ENCODE peak calls at places on chromosomes 7 and 10, in five cellular contexts. One of them, this sample, is unnamed.

GRCh38 chr7:109616551-109617069 is 1046.9 kb downstream of the DNAJB9 start:
- DNase-seq in cardiac muscle cell: no peak
- DNase-seq in ovary: no peak
- DNase-seq in SK-N-SH: no peak
- DNase-seq in NB4: no peak
- DNase-seq in this sample: no peak

GRCh38 chr10:42933454-42934340 is 143.2 kb upstream of the RET start:
- DNase-seq in cardiac muscle cell: peak; percentile 55
- DNase-seq in ovary: no peak
- DNase-seq in SK-N-SH: peak; percentile 62
- DNase-seq in NB4: no peak
- DNase-seq in this sample: no peak

GRCh38 chr7:50690541-50691011 is 92.1 kb downstream of the GRB10 start:
- DNase-seq in cardiac muscle cell: peak; percentile 50
- DNase-seq in ovary: no peak
- DNase-seq in SK-N-SH: no peak
- DNase-seq in NB4: no peak
- DNase-seq in this sample: no peak

GRCh38 chr10:71033396-71033980 is 145.1 kb upstream of the PCBD1 start:
- DNase-seq in cardiac muscle cell: no peak
- DNase-seq in ovary: no peak
- DNase-seq in SK-N-SH: no peak
- DNase-seq in NB4: no peak
- DNase-seq in this sample: no peak

GRCh38 chr7:54995631-54996340 is 23.0 kb upstream of the EGFR start:
- DNase-seq in cardiac muscle cell: peak; percentile 11
- DNase-seq in ovary: no peak
- DNase-seq in SK-N-SH: no peak
- DNase-seq in NB4: peak; percentile 22
- DNase-seq in this sample: no peak

GRCh38 chr7:55573234-55573504 is 867 bp upstream of the VOPP1 start:
- DNase-seq in cardiac muscle cell: no peak
- DNase-seq in ovary: no peak
- DNase-seq in SK-N-SH: no peak
- DNase-seq in NB4: no peak
- DNase-seq in this sample: no peak

GRCh38 chr7:77982926-77983550 is 184.5 kb downstream of the PHTF2 start:
- DNase-seq in cardiac muscle cell: peak; percentile 6
- DNase-seq in ovary: no peak
- DNase-seq in SK-N-SH: no peak
- DNase-seq in NB4: peak; percentile 33
- DNase-seq in this sample: no peak

GRCh38 chr7:46414946-46415345 is 493.9 kb upstream of the IGFBP3 start:
- DNase-seq in cardiac muscle cell: peak; percentile 83
- DNase-seq in ovary: no peak
- DNase-seq in SK-N-SH: no peak
- DNase-seq in NB4: no peak
- DNase-seq in this sample: no peak

GRCh38 chr7:111841596-111842209 is 279.4 kb upstream of the IMMP2L start:
- DNase-seq in cardiac muscle cell: no peak
- DNase-seq in ovary: no peak
- DNase-seq in SK-N-SH: no peak
- DNase-seq in NB4: peak; percentile 64
- DNase-seq in this sample: no peak

GRCh38 chr7:149741629-149742028 is 31.8 kb downstream of the ZNF467 start:
- DNase-seq in cardiac muscle cell: peak; percentile 22
- DNase-seq in ovary: no peak
- DNase-seq in SK-N-SH: peak; percentile 67
- DNase-seq in NB4: no peak
- DNase-seq in this sample: no peak

GRCh38 chr7:40526951-40527350 is 392.1 kb downstream of the SUGCT start:
- DNase-seq in cardiac muscle cell: no peak
- DNase-seq in ovary: no peak
- DNase-seq in SK-N-SH: no peak
- DNase-seq in NB4: no peak
- DNase-seq in this sample: no peak

GRCh38 chr10:119538632-119539358 is 3.7 kb downstream of the RGS10 start:
- DNase-seq in cardiac muscle cell: no peak
- DNase-seq in ovary: no peak
- DNase-seq in SK-N-SH: no peak
- DNase-seq in NB4: peak; percentile 53
- DNase-seq in this sample: no peak

GRCh38 chr7:93861325-93861949 is 29.1 kb downstream of the TFPI2 start:
- DNase-seq in cardiac muscle cell: no peak
- DNase-seq in ovary: no peak
- DNase-seq in SK-N-SH: no peak
- DNase-seq in NB4: no peak
- DNase-seq in this sample: no peak

GRCh38 chr10:75788394-75789205 is 357.2 kb downstream of the LRMDA start:
- DNase-seq in cardiac muscle cell: peak; percentile 73
- DNase-seq in ovary: no peak
- DNase-seq in SK-N-SH: no peak
- DNase-seq in NB4: peak; percentile 16
- DNase-seq in this sample: peak; percentile 27

GRCh38 chr10:33661580-33662269 is 327.3 kb upstream of the NRP1 start:
- DNase-seq in cardiac muscle cell: peak; percentile 90
- DNase-seq in ovary: peak; percentile 32
- DNase-seq in SK-N-SH: peak; percentile 14
- DNase-seq in NB4: peak; percentile 91
- DNase-seq in this sample: peak; percentile 31

GRCh38 chr7:33186187-33186586 is 56.8 kb downstream of the BBS9 start:
- DNase-seq in cardiac muscle cell: peak; percentile 73
- DNase-seq in ovary: no peak
- DNase-seq in SK-N-SH: no peak
- DNase-seq in NB4: no peak
- DNase-seq in this sample: no peak

GRCh38 chr10:47277352-47278151 is 22.4 kb upstream of the GDF10 start:
- DNase-seq in cardiac muscle cell: no peak
- DNase-seq in ovary: no peak
- DNase-seq in SK-N-SH: no peak
- DNase-seq in NB4: peak; percentile 26
- DNase-seq in this sample: no peak

GRCh38 chr10:86536294-86536861 is 14.8 kb upstream of the WAPL start:
- DNase-seq in cardiac muscle cell: no peak
- DNase-seq in ovary: no peak
- DNase-seq in SK-N-SH: no peak
- DNase-seq in NB4: no peak
- DNase-seq in this sample: no peak

GRCh38 chr7:19089378-19089777 is 28.1 kb downstream of the TWIST1 start:
- DNase-seq in cardiac muscle cell: no peak
- DNase-seq in ovary: no peak
- DNase-seq in SK-N-SH: no peak
- DNase-seq in NB4: no peak
- DNase-seq in this sample: no peak

GRCh38 chr7:149457766-149458165 is 3.1 kb downstream of the ZNF777 start:
- DNase-seq in cardiac muscle cell: no peak
- DNase-seq in ovary: no peak
- DNase-seq in SK-N-SH: no peak
- DNase-seq in NB4: no peak
- DNase-seq in this sample: no peak

GRCh38 chr10:18551473-18551872 is 99.9 kb downstream of the NSUN6 start:
- DNase-seq in cardiac muscle cell: no peak
- DNase-seq in ovary: no peak
- DNase-seq in SK-N-SH: no peak
- DNase-seq in NB4: no peak
- DNase-seq in this sample: no peak

GRCh38 chr10:32459072-32459703 is 13.2 kb downstream of the CCDC7 start:
- DNase-seq in cardiac muscle cell: no peak
- DNase-seq in ovary: no peak
- DNase-seq in SK-N-SH: no peak
- DNase-seq in NB4: no peak
- DNase-seq in this sample: no peak

GRCh38 chr7:31512166-31512565 is 1.7 kb upstream of the ITPRID1 start:
- DNase-seq in cardiac muscle cell: no peak
- DNase-seq in ovary: no peak
- DNase-seq in SK-N-SH: no peak
- DNase-seq in NB4: no peak
- DNase-seq in this sample: no peak

GRCh38 chr7:5214641-5215040 is 24.6 kb downstream of the WIPI2 start:
- DNase-seq in cardiac muscle cell: no peak
- DNase-seq in ovary: no peak
- DNase-seq in SK-N-SH: no peak
- DNase-seq in NB4: no peak
- DNase-seq in this sample: no peak

GRCh38 chr7:5215313-5215712 is 25.3 kb downstream of the WIPI2 start:
- DNase-seq in cardiac muscle cell: no peak
- DNase-seq in ovary: no peak
- DNase-seq in SK-N-SH: no peak
- DNase-seq in NB4: no peak
- DNase-seq in this sample: no peak

GRCh38 chr7:5212633-5213285 is 22.7 kb downstream of the WIPI2 start:
- DNase-seq in cardiac muscle cell: no peak
- DNase-seq in ovary: no peak
- DNase-seq in SK-N-SH: no peak
- DNase-seq in NB4: no peak
- DNase-seq in this sample: no peak

GRCh38 chr7:5213286-5213645 is 23.2 kb downstream of the WIPI2 start:
- DNase-seq in cardiac muscle cell: no peak
- DNase-seq in ovary: no peak
- DNase-seq in SK-N-SH: no peak
- DNase-seq in NB4: no peak
- DNase-seq in this sample: no peak

GRCh38 chr7:5214236-5214635 is 24.2 kb downstream of the WIPI2 start:
- DNase-seq in cardiac muscle cell: no peak
- DNase-seq in ovary: no peak
- DNase-seq in SK-N-SH: no peak
- DNase-seq in NB4: no peak
- DNase-seq in this sample: no peak
- H3K4me3 ChIP-seq in cardiac muscle cell: no peak overlapping the region
- H3K4me3 ChIP-seq in ovary: no peak overlapping the region
- H3K4me3 ChIP-seq in SK-N-SH: no peak overlapping the region
- H3K4me3 ChIP-seq in NB4: no peak overlapping the region
- H3K4me3 ChIP-seq in this sample: no peak overlapping the region

DNA sequence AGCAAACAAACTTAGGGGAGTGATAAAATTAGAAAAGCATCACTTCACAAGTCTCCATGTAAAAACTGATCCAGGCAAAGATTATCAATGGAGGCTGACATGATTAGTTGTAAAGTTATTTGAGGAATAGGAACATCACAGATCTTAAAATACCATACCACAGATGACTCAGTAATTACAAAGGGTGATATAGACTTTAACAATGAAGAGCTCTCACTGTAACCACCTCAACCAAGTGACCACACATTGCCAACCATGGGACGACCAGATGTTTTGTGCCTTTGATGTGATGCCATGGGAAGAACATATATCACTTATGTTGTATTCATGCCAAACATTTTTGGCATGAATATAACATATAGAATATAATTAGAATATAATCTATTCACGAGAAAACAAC is 11.7 kb downstream of the AASS start:
- DNase-seq in cardiac muscle cell: peak; percentile 18
- DNase-seq in ovary: no peak
- DNase-seq in SK-N-SH: no peak
- DNase-seq in NB4: no peak
- DNase-seq in this sample: peak; percentile 34
- TF ChIP-seq CTCF in cardiac muscle cell: no peak
- TF ChIP-seq CTCF in ovary: no peak
- TF ChIP-seq CTCF in SK-N-SH: no peak
- TF ChIP-seq CTCF in NB4: no peak
- TF ChIP-seq CTCF in this sample: no peak

DNA sequence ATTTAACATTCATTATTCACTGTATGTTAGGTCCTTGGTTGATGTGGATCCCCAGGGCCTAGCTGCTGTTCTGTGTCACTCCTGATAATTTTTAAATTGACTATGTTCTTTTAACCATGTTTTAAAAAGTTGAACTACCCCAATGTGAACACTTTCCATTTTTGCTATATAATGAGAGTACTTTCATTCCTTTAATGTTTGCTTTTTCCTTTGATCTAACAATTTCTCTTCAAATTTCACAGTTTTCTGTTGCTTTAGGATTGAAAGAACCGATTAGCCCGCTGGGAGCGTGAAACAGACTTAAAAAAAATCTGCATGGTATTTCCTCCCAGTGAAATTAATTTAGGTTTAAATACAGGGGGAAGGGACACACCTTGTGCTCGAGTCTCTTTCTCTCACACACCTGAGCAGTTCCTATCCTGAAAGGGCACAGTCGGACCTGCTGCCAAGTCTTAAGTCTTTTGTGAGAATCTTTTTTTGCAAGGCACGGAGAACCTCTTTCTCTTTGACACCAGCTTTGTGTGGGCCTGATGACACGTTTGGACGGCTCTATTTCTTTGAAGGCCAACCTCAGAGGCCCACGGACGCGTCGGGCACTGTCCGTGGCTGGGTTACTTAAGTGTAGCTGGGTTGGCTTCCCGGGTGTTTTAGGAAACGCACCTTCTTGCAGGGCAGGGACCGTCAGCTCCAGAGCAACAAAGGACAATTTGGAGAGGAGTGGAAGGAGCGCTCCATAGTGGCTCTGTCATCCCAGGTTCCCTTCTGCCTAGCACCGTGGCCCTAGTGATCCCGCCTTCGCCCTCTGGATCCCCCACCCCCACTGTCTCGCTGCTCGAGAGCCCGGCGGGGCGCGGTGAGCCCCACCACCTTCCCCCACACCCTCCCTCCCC is 1.0 kb upstream of the CHN2 start:
- DNase-seq in cardiac muscle cell: no peak
- DNase-seq in ovary: peak; percentile 37
- DNase-seq in SK-N-SH: no peak
- DNase-seq in NB4: no peak
- DNase-seq in this sample: no peak
- H3K4me3 ChIP-seq in cardiac muscle cell: peak overlapping the region; percentile 59
- H3K4me3 ChIP-seq in ovary: peak overlapping the region; percentile 49
- H3K4me3 ChIP-seq in SK-N-SH: peak overlapping the region; percentile 61
- H3K4me3 ChIP-seq in NB4: no peak overlapping the region
- H3K4me3 ChIP-seq in this sample: peak overlapping the region; percentile 59

GRCh38 chr10:122553341-122553740 is 7.2 kb upstream of the DMBT1 start:
- DNase-seq in cardiac muscle cell: peak; percentile 53
- DNase-seq in ovary: no peak
- DNase-seq in SK-N-SH: no peak
- DNase-seq in NB4: peak; percentile 31
- DNase-seq in this sample: no peak

GRCh38 chr10:122550983-122551382 is 9.6 kb upstream of the DMBT1 start:
- DNase-seq in cardiac muscle cell: no peak
- DNase-seq in ovary: no peak
- DNase-seq in SK-N-SH: no peak
- DNase-seq in NB4: no peak
- DNase-seq in this sample: no peak

GRCh38 chr10:122550427-122550826 is 10.1 kb upstream of the DMBT1 start:
- DNase-seq in cardiac muscle cell: no peak
- DNase-seq in ovary: no peak
- DNase-seq in SK-N-SH: no peak
- DNase-seq in NB4: no peak
- DNase-seq in this sample: no peak

GRCh38 chr10:122548699-122549098 is 11.9 kb upstream of the DMBT1 start:
- DNase-seq in cardiac muscle cell: no peak
- DNase-seq in ovary: no peak
- DNase-seq in SK-N-SH: no peak
- DNase-seq in NB4: no peak
- DNase-seq in this sample: no peak

DNA sequence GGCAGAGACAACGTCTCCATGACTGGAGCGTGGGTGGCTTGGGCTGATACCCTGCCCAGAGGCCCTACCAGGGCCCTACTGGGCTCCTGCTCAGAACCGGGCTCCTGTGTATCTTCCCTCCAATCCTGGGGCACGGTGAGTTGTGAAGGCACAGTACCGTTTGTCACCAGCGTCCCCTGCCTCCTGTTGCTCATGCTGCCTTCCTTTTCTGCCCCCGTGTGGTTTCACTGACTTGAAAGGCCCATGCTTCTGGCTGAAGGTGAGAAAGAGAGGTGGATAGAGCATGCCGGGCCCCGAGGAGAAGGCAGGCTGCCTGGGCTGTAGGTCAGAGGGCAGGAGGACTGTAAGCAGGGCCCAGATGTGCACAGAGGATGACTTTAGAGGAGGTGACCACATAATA is 9.1 kb upstream of the DMBT1 start:
- DNase-seq in cardiac muscle cell: no peak
- DNase-seq in ovary: no peak
- DNase-seq in SK-N-SH: no peak
- DNase-seq in NB4: no peak
- DNase-seq in this sample: no peak
- TF ChIP-seq CTCF in cardiac muscle cell: no peak
- TF ChIP-seq CTCF in ovary: no peak
- TF ChIP-seq CTCF in SK-N-SH: no peak
- TF ChIP-seq CTCF in NB4: no peak
- TF ChIP-seq CTCF in this sample: no peak